ENCODE peak calls at places on chromosome 22, in ten cellular contexts. Q is breast epithelium, P is GM23338, V is RWPE1, I is GM23248, L is OCI-LY7, X is H1, A is brain microvascular endothelial cell, G is left ventricle myocardium inferior, C is Peyer's patch. Z is an unnamed sample.

GRCh38 chr22:16801571-16801970 is 23.6 kb downstream of the XKR3 start:
- DNase-seq in X (no peak), P (no peak), L (no peak), C (no peak), A (no peak), I (no peak), G (no peak), Q (no peak), V (no peak), Z (no peak)

GRCh38 chr22:20027966-20028854 is 7.3 kb downstream of the TANGO2 start:
- DNase-seq in Q (no peak), L (peak; percentile 52), V (no peak), X (no peak), C (no peak), I (peak; percentile 45), P (no peak), G (no peak), A (peak; percentile 20), Z (no peak)

GRCh38 chr22:49035818-49036457 is 791.7 kb downstream of the BRD1 start:
- DNase-seq in L (no peak), Q (no peak), V (no peak), G (no peak), A (no peak), P (no peak), X (no peak), C (no peak), I (no peak), Z (no peak)

GRCh38 chr22:48719978-48720661 is 1107.6 kb downstream of the BRD1 start:
- DNase-seq in Q (no peak), L (peak; percentile 4), P (peak; percentile 1), C (no peak), V (no peak), I (no peak), G (peak; percentile 8), X (no peak), A (no peak), Z (no peak)

GRCh38 chr22:48741540-48741939 is 1086.1 kb downstream of the BRD1 start:
- DNase-seq in P (no peak), L (no peak), Q (peak; percentile 35), A (no peak), C (peak; percentile 32), I (no peak), X (no peak), V (no peak), G (no peak), Z (no peak)

GRCh38 chr22:49767355-49768062 is 60.2 kb downstream of the BRD1 start:
- DNase-seq in X (peak; percentile 38), I (peak; percentile 63), G (peak; percentile 7), Q (peak; percentile 43), V (no peak), C (peak; percentile 50), A (peak; percentile 51), L (peak; percentile 72), P (peak; percentile 82), Z (peak; percentile 26)

GRCh38 chr22:49925525-49926128 is 7.2 kb downstream of the CRELD2 start:
- DNase-seq in C (peak; percentile 87), L (peak; percentile 91), Q (no peak), A (no peak), V (no peak), G (no peak), P (no peak), X (no peak), I (no peak), Z (no peak)

GRCh38 chr22:22235564-22235963 is 9.0 kb upstream of the VPREB1 start:
- DNase-seq in G (no peak), L (peak; percentile 40), P (peak; percentile 71), V (no peak), X (no peak), A (no peak), C (peak; percentile 73), Q (no peak), I (peak; percentile 23), Z (no peak)

GRCh38 chr22:35409783-35410662 is 10.1 kb downstream of the MCM5 start:
- DNase-seq in A (no peak), G (no peak), P (no peak), Q (no peak), X (no peak), I (no peak), C (peak; percentile 88), V (no peak), L (peak; percentile 90), Z (peak; percentile 54)

GRCh38 chr22:35410663-35411034 is 10.7 kb downstream of the MCM5 start:
- DNase-seq in C (no peak), A (no peak), L (no peak), Q (no peak), P (no peak), X (no peak), I (no peak), V (no peak), G (no peak), Z (no peak)

GRCh38 chr22:35407352-35407751 is 7.4 kb downstream of the MCM5 start:
- DNase-seq in V (no peak), Q (no peak), C (no peak), G (no peak), L (no peak), P (no peak), X (no peak), A (no peak), I (no peak), Z (no peak)

GRCh38 chr22:35413624-35414023 is 13.7 kb downstream of the MCM5 start:
- DNase-seq in Q (no peak), V (no peak), P (no peak), X (no peak), I (no peak), C (no peak), G (no peak), L (no peak), A (no peak), Z (no peak)

GRCh38 chr22:35411112-35411511 is 11.2 kb downstream of the MCM5 start:
- DNase-seq in L (peak; percentile 87), X (no peak), Q (no peak), P (no peak), I (no peak), C (peak; percentile 70), V (no peak), A (no peak), G (no peak), Z (no peak)
- H3K27ac ChIP-seq in L (peak overlapping the region; percentile 90), X (no peak overlapping the region), Q (no peak overlapping the region), P (no peak overlapping the region), I (no peak overlapping the region), C (no peak overlapping the region), V (peak overlapping the region; percentile 21), A (no peak overlapping the region), G (no peak overlapping the region), Z (peak overlapping the region; percentile 31)

DNA sequence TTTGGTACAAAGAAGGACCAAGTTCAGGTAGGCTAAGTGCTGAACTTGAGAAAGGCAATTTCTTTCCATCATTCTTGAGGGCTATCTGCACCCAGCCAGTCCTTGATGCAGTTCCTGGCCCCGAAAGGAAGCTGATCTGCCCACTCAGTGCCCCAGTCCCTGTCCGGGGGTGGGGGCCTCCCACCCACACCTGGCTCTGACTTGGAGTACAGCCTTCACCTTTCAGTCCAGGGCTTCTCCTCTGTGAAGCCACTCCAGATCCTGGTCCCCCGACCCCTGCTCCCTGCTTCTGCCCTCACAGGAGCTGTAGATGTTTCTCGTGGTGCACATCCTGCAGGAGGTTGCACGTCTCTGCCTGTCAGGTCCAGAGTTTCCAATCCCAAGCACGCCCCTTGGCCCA is 75.2 kb downstream of the BCR start:
- DNase-seq in Q (no peak), C (no peak), V (no peak), A (no peak), I (no peak), G (no peak), L (no peak), X (no peak), P (no peak), Z (no peak)
- H3K27ac ChIP-seq in Q (no peak overlapping the region), C (no peak overlapping the region), V (peak overlapping the region; percentile 91), A (no peak overlapping the region), I (no peak overlapping the region), G (no peak overlapping the region), L (peak overlapping the region; percentile 24), X (no peak overlapping the region), P (no peak overlapping the region), Z (no peak overlapping the region)

DNA sequence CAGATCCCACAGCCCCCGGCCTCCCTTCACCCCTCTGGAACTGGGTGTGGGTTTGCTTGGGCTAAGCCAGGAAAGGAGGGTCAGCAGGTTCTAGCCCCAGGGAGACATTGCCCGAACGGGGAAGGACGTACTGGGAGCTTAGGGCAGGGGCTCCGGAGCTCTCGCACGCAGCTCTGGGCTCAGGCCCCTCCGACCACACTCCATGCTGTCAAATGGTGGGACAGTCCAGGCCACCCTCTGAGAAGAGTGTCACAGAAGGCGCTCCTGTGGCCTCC is 13.3 kb upstream of the TEF start:
- DNase-seq in Q (no peak), L (no peak), C (no peak), P (no peak), A (no peak), G (no peak), V (no peak), X (no peak), I (no peak), Z (no peak)
- H3K27ac ChIP-seq in Q (peak overlapping the region; percentile 42), L (no peak overlapping the region), C (peak overlapping the region; percentile 13), P (no peak overlapping the region), A (no peak overlapping the region), G (peak overlapping the region; percentile 85), V (peak overlapping the region; percentile 73), X (no peak overlapping the region), I (no peak overlapping the region), Z (peak overlapping the region; percentile 95)

GRCh38 chr22:42615092-42615859 is 593 bp upstream of the POLDIP3 start:
- DNase-seq in X (peak; percentile 97), G (peak; percentile 82), C (peak; percentile 95), A (peak; percentile 99), L (peak; percentile 97), I (peak; percentile 98), Q (peak; percentile 90), P (peak; percentile 95), V (peak; percentile 82), Z (peak; percentile 84)

GRCh38 chr22:42620084-42620483 is 5.4 kb upstream of the POLDIP3 start:
- DNase-seq in A (no peak), I (no peak), P (no peak), Q (no peak), V (no peak), X (no peak), C (no peak), G (no peak), L (no peak), Z (no peak)

GRCh38 chr22:42619261-42620063 is 4.8 kb upstream of the POLDIP3 start:
- DNase-seq in Q (no peak), G (no peak), L (no peak), X (no peak), P (no peak), I (no peak), C (peak; percentile 51), A (no peak), V (no peak), Z (no peak)

GRCh38 chr22:42614312-42615091 is at the start of gene POLDIP3:
- DNase-seq in L (peak; percentile 100), I (peak; percentile 100), Q (peak; percentile 99), C (peak; percentile 100), V (peak; percentile 87), X (peak; percentile 98), A (peak; percentile 97), P (peak; percentile 99), G (peak; percentile 99), Z (peak; percentile 100)

DNA sequence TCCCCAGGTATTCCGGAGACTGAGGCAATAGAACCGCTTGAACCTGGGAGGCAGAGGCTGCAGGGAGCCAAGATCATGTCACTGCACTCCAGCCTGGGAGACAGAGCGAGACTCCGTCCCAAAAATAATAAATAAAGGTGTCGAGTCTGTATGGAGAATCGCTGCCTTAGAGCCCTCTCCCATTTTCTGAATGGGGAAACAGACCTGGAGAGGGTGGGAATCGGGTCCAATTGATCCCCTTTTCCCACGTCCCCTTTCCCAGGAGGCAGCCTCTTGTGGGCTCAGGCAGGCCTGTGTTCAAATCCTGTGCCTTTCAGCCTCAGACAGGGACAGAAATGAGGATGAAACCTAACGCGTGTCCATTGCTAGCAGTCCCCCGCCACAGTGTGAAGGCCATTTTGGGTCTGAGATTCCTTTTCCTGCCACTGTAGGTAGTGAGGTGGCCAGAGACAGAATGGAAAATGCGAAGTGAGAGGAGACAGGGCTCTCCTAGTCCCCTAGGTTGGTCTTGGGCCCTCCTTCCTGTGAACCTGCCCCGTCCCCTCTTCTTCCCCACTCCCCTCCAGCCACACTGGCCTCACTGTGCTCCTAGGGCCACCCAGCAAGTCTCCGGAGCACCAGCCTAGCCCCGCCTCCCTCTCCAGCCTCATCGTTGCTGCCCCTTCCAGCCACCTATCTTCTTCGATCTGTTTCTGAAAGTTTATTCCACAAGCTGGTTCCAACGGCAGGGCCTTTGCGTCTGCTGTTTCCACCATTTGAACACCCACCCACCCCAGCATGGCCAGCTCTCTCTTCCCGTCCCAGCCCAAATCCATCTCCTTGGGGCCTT is 2.7 kb upstream of the POLDIP3 start:
- DNase-seq in X (no peak), L (no peak), Q (no peak), A (no peak), I (no peak), V (no peak), C (no peak), P (peak; percentile 38), G (no peak), Z (no peak)
- H3K27ac ChIP-seq in X (no peak overlapping the region), L (no peak overlapping the region), Q (peak overlapping the region; percentile 65), A (no peak overlapping the region), I (peak overlapping the region; percentile 97), V (peak overlapping the region; percentile 100), C (no peak overlapping the region), P (no peak overlapping the region), G (peak overlapping the region; percentile 46), Z (no peak overlapping the region)